ENCODE peak calls at places on chromosomes 7 and 10, in five cellular contexts. S is uterus, T is tibial artery, F is endodermal cell, U is Ammon's horn. M is an unnamed sample.

GRCh38 chr7:28432105-28432504 is 19.8 kb downstream of the CREB5 start:
- DNase-seq in S (no peak), T (peak), F (no peak), U (peak), M (no peak)

GRCh38 chr7:127920787-127921438 is 110.3 kb downstream of the LRRC4 start:
- DNase-seq in S (no peak), T (no peak), F (no peak), U (no peak), M (no peak)

GRCh38 chr10:4131407-4132215 is 346.6 kb upstream of the KLF6 start:
- DNase-seq in S (no peak), T (no peak), F (no peak), U (peak), M (no peak)

GRCh38 chr10:104317195-104318095 is 20.8 kb downstream of the ITPRIP start:
- DNase-seq in S (no peak), T (peak), F (no peak), U (no peak), M (no peak)

GRCh38 chr7:17444673-17445072 is 146.2 kb downstream of the AHR start:
- DNase-seq in S (no peak), T (no peak), F (no peak), U (no peak), M (no peak)

GRCh38 chr7:143882020-143882610 is 19.9 kb downstream of the TCAF1 start:
- DNase-seq in S (peak), T (peak), F (peak), U (peak), M (peak)

GRCh38 chr7:80307251-80307856 is 172.7 kb downstream of the GNAI1 start:
- DNase-seq in S (no peak), T (no peak), F (no peak), U (peak), M (no peak)

GRCh38 chr7:110861163-110861562 is 229.8 kb upstream of the LRRN3 start:
- DNase-seq in S (no peak), T (no peak), F (no peak), U (no peak), M (no peak)

GRCh38 chr10:27710009-27710408 is 35.6 kb downstream of the MKX start:
- DNase-seq in S (no peak), T (no peak), F (no peak), U (no peak), M (no peak)

GRCh38 chr10:116819999-116820677 is 29.2 kb upstream of the ENO4 start:
- DNase-seq in S (no peak), T (no peak), F (peak), U (no peak), M (no peak)

GRCh38 chr7:151018421-151019129 is 5.7 kb downstream of the ATG9B start:
- DNase-seq in S (no peak), T (no peak), F (peak), U (no peak), M (no peak)

M was measured in cerebellar cortex.